ENCODE peak calls at places on chromosomes 1 and 21, in nine cellular contexts. V, X, J, K, L, T, A, M and F are unnamed samples. For H3K9me3, the result is how much of the 10 kb centered on the place peaks cover.

GRCh38 chr1:50989694-50990093 is 19.6 kb downstream of the CDKN2C start:
- DNase-seq in V (no peak), X (no peak), J (no peak), K (no peak), L (no peak), T (no peak), A (no peak), M (no peak), F (no peak)

GRCh38 chr1:179823693-179824092 is 53.9 kb downstream of the TOR1AIP2 start:
- DNase-seq in V (no peak), X (no peak), J (no peak), K (no peak), L (no peak), T (peak), A (peak), M (no peak), F (no peak)

GRCh38 chr1:44855742-44856141 is 12.7 kb upstream of the PTCH2 start:
- DNase-seq in V (no peak), X (no peak), J (no peak), K (no peak), L (no peak), T (no peak), A (no peak), M (no peak), F (no peak)

GRCh38 chr1:156876281-156876680 is 15.6 kb downstream of the NTRK1 start:
- DNase-seq in V (no peak), X (no peak), J (no peak), K (no peak), L (no peak), T (no peak), A (no peak), M (no peak), F (no peak)

GRCh38 chr1:220926146-220926545 is 46.9 kb downstream of the HLX start:
- DNase-seq in V (no peak), X (no peak), J (peak), K (no peak), L (no peak), T (no peak), A (no peak), M (no peak), F (no peak)

GRCh38 chr1:92095868-92096267 is 15.7 kb downstream of the BTBD8 start:
- DNase-seq in V (no peak), X (no peak), J (no peak), K (no peak), L (no peak), T (no peak), A (no peak), M (no peak), F (no peak)

GRCh38 chr21:39000496-39000895 is 182.8 kb downstream of the PSMG1 start:
- DNase-seq in V (no peak), X (no peak), J (no peak), K (no peak), L (no peak), T (no peak), A (no peak), M (no peak), F (no peak)

GRCh38 chr1:84884671-84885389 is 8.2 kb downstream of the LPAR3 start:
- DNase-seq in V (no peak), X (peak), J (peak), K (no peak), L (no peak), T (no peak), A (no peak), M (no peak), F (no peak)

GRCh38 chr1:21378705-21379494 is 61.0 kb upstream of the NBPF3 start:
- DNase-seq in V (no peak), X (no peak), J (no peak), K (no peak), L (no peak), T (no peak), A (no peak), M (no peak), F (no peak)

GRCh38 chr1:41020109-41020576 is 1.4 kb downstream of the SLFNL1 start:
- DNase-seq in V (no peak), X (no peak), J (no peak), K (no peak), L (no peak), T (no peak), A (no peak), M (peak), F (no peak)

GRCh38 chr1:171191992-171192391 is 6.9 kb downstream of the FMO2 start:
- DNase-seq in V (no peak), X (no peak), J (peak), K (no peak), L (no peak), T (no peak), A (no peak), M (no peak), F (no peak)

GRCh38 chr21:42120056-42120903 is 49.2 kb downstream of the UMODL1 start:
- DNase-seq in V (no peak), X (peak), J (no peak), K (no peak), L (no peak), T (no peak), A (no peak), M (no peak), F (no peak)

GRCh38 chr1:164320780-164321683 is 238.0 kb upstream of the PBX1 start:
- DNase-seq in V (no peak), X (no peak), J (peak), K (no peak), L (peak), T (no peak), A (no peak), M (peak), F (no peak)

GRCh38 chr1:201861448-201861847 is 27.2 kb upstream of the SHISA4 start:
- DNase-seq in V (no peak), X (no peak), J (no peak), K (no peak), L (no peak), T (no peak), A (no peak), M (no peak), F (no peak)

DNA sequence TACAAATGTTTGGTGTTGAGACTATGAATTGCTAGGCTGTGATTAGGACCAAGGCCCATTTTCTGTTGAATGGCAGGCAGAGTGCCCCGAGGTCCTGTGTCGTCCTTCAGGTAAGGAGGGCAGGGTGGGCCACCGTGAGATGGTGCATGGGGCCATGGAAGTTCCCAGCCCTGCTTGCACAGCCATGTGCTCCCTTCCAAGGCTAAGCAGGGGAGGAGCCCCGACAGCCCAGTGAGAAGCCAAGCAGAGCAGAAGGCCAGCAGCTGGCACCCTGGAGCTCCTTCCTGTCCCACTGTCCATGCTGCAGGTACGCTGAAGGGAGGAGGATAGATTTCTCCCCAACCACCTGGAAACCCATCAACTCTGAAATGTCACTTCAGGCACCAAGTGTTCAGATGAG is 8.2 kb upstream of the NUAK2 start:
- DNase-seq in V (no peak), X (no peak), J (no peak), K (no peak), L (no peak), T (no peak), A (no peak), M (no peak), F (no peak)
- H3K9me3 ChIP-seq in V (under half), X (under half), J (under half), K (under half), L (under half), T (under half), A (under half), M (under half), F (under half)

DNA sequence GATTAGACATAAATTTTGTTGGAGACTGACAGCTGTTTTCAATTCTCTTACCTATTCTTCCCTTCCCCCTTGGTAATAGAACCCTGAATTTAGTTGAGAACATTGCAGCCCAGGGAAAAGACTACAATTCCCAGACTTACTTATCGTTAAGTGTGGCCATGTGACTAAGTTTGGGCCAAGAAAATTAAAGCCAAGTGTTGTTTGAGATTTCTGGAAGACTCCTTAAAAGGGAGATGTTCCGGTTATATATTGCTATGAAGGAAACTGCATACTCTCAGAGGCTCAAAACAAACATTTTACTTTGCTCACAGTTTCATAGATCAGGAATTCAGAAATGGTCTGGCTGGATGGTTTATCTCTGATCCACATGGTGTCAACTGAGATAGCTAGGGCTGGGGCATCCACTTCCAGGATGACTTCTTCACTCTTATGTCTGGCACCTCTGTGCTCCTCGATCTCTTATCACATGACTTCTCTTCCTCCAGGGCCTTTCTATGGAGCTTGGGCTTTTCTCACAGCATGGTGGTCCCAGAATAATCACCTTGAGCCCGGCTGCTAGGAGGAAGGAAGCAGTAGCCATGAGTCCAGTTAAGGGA is 22.4 kb upstream of the CD34 start:
- DNase-seq in V (no peak), X (no peak), J (no peak), K (no peak), L (no peak), T (no peak), A (no peak), M (no peak), F (no peak)
- H3K9me3 ChIP-seq in V (under half), X (under half), J (under half), K (under half), L (under half), T (under half), A (under half), M (under half), F (under half)

GRCh38 chr1:247908761-247909160 is 11.3 kb upstream of the OR2T8 start:
- DNase-seq in V (no peak), X (no peak), J (no peak), K (no peak), L (no peak), T (no peak), A (no peak), M (no peak), F (no peak)
- H3K9me3 ChIP-seq in V (under half), X (under half), J (under half), K (under half), L (under half), T (under half), A (under half), M (under half), F (under half)

DNA sequence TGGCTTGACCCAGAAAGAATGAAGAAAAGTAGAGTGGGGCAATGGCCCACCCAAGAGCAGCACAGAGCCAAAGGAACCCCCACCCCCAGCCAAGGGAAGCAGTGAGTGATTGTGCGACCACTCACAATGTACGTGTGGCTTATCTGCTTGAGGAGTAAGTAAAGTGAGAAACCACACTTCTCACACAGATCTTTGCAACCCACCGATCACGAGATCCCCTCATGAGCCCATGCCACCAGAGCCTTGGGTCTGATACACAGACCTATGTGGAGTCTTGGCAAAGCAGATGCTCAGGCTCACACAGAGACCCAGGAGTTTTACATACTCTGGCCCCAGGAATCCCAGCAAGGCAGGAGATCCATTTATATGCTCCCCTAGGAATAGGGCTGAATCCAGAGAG is 14.0 kb upstream of the SLC9C2 start:
- DNase-seq in V (no peak), X (no peak), J (no peak), K (no peak), L (no peak), T (no peak), A (no peak), M (no peak), F (no peak)
- H3K9me3 ChIP-seq in V (under half), X (under half), J (under half), K (under half), L (under half), T (under half), A (under half), M (under half), F (under half)

DNA sequence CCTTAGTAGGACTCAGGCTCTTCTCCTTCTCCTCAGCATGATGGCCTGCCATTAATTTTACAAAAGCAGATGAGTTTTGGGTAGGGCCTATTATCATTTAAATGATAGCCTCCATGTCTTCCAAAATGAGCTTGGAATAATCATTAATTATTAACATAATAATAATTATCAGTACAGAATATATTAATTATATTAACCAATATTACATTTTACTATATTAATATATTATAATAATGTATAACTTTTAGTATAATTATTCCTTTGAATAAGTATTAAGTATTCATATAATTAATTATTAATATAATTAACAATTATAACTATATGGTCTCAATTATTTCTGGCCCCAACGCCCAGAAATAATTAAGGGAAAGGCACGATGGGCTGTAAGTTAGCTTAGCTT is 318.6 kb upstream of the ADGRL4 start:
- DNase-seq in V (no peak), X (no peak), J (no peak), K (no peak), L (no peak), T (no peak), A (no peak), M (no peak), F (no peak)
- H3K9me3 ChIP-seq in V (under half), X (under half), J (under half), K (under half), L (under half), T (under half), A (under half), M (under half), F (under half)

GRCh38 chr1:3036646-3037280 is 15.5 kb downstream of the ACTRT2 start:
- DNase-seq in V (no peak), X (no peak), J (no peak), K (no peak), L (no peak), T (peak), A (peak), M (no peak), F (no peak)
- H3K9me3 ChIP-seq in V (under half), X (under half), J (under half), K (under half), L (under half), T (under half), A (under half), M (under half), F (under half)

DNA sequence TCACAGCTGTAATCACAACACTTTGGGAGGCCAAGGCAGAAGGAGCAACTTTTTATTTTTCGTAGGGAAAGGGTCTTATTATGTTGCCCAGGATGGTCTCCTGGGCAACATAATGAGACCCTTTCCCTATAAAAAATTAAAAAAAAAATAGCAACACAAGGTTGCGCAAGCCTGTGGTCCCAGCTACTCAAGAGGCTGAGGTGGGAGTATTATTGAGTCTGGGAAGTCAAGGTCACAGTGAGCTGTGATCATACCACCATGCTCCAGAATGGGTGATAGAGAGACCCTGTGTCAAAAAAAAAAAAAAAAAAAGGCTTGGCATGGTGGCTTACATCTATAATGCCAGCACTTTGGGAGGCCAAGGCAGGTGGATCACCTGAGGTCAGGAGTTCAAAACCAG is 131.6 kb downstream of the TRIM33 start:
- DNase-seq in V (no peak), X (no peak), J (no peak), K (no peak), L (no peak), T (no peak), A (no peak), M (no peak), F (no peak)
- H3K9me3 ChIP-seq in V (under half), X (under half), J (under half), K (under half), L (under half), T (under half), A (half or more), M (under half), F (under half)